ENCODE peak calls at places on chromosomes 1 and 21, in ten cellular contexts. O is uterus; B is AG09319; W is heart left ventricle; H is A549; M is PC-3; X is fibroblast of mammary gland; U is CD8-positive, alpha-beta T cell; N is Panc1; J is fibroblast of the aortic adventitia. R is an unnamed sample.

GRCh38 chr1:32759521-32759980 is 57.0 kb upstream of the SYNC start:
- DNase-seq in N (no peak), X (no peak), U (no peak), O (no peak), M (peak; percentile 92), B (no peak), J (no peak), H (peak; percentile 55), W (no peak), R (peak; percentile 80)

GRCh38 chr1:190849346-190849745 is 371.7 kb upstream of the BRINP3 start:
- DNase-seq in B (no peak), O (no peak), H (no peak), W (no peak), X (no peak), N (no peak), M (no peak), J (no peak), U (no peak), R (no peak)

GRCh38 chr1:24932284-24932683 is 2.2 kb upstream of the RUNX3 start:
- DNase-seq in N (no peak), X (peak; percentile 13), H (peak; percentile 26), O (no peak), W (peak; percentile 25), M (peak; percentile 54), B (no peak), J (no peak), U (no peak), R (peak; percentile 64)

GRCh38 chr1:202561240-202561639 is 149.0 kb downstream of the SYT2 start:
- DNase-seq in X (no peak), H (no peak), N (no peak), B (no peak), U (no peak), O (no peak), J (no peak), M (no peak), W (no peak), R (no peak)

GRCh38 chr1:235710665-235711064 is 61.1 kb upstream of the GNG4 start:
- DNase-seq in B (no peak), W (no peak), U (no peak), J (no peak), H (no peak), N (no peak), X (no peak), M (no peak), O (no peak), R (no peak)

GRCh38 chr21:17911628-17912027 is 92.5 kb upstream of the C21orf91 start:
- DNase-seq in B (no peak), N (no peak), O (no peak), H (no peak), M (peak; percentile 89), J (peak; percentile 54), W (no peak), X (peak; percentile 93), U (no peak), R (no peak)

GRCh38 chr1:158951956-158952355 is 20.6 kb downstream of the PYHIN1 start:
- DNase-seq in N (no peak), B (no peak), M (no peak), J (no peak), O (no peak), H (no peak), W (no peak), X (no peak), U (no peak), R (peak; percentile 24)

GRCh38 chr21:45898781-45899180 is 82.8 kb upstream of the COL6A1 start:
- DNase-seq in B (no peak), M (no peak), O (no peak), H (no peak), U (no peak), X (no peak), W (no peak), J (no peak), N (no peak), R (no peak)

GRCh38 chr1:110319332-110320167 is 19.6 kb upstream of the RBM15 start:
- DNase-seq in U (no peak), O (no peak), X (peak; percentile 31), B (no peak), W (no peak), J (no peak), M (no peak), N (no peak), H (no peak), R (no peak)

GRCh38 chr1:12445257-12445656 is 172.8 kb downstream of the DHRS3 start:
- DNase-seq in X (no peak), M (no peak), O (no peak), N (no peak), W (no peak), B (no peak), H (no peak), J (no peak), U (no peak), R (no peak)

GRCh38 chr1:174726167-174726879 is 273.4 kb upstream of the CACYBP start:
- DNase-seq in O (no peak), W (no peak), H (peak; percentile 35), N (no peak), X (peak; percentile 48), B (no peak), M (peak; percentile 37), J (peak; percentile 61), U (no peak), R (no peak)
- TF ChIP-seq CTCF in O (no peak), W (peak; percentile 62), H (peak; percentile 66), N (peak; percentile 65), X (peak; percentile 49), B (peak; percentile 53), M (peak; percentile 61), J (peak; percentile 47), U (peak; percentile 60), R (peak; percentile 52)

GRCh38 chr1:10785855-10786638 is 10.4 kb downstream of the CASZ1 start:
- DNase-seq in O (no peak), W (no peak), N (no peak), M (no peak), U (no peak), H (no peak), B (no peak), J (no peak), X (no peak), R (no peak)

GRCh38 chr1:10787274-10787673 is 9.2 kb downstream of the CASZ1 start:
- DNase-seq in B (no peak), J (no peak), M (no peak), W (no peak), U (no peak), O (no peak), N (no peak), H (no peak), X (no peak), R (no peak)

GRCh38 chr1:10789392-10790154 is 6.9 kb downstream of the CASZ1 start:
- DNase-seq in J (no peak), N (no peak), X (no peak), M (no peak), H (no peak), U (no peak), W (no peak), B (no peak), O (no peak), R (no peak)

GRCh38 chr1:10790155-10790707 is 6.2 kb downstream of the CASZ1 start:
- DNase-seq in O (no peak), X (no peak), H (no peak), M (no peak), J (no peak), U (no peak), N (no peak), B (no peak), W (no peak), R (no peak)

DNA sequence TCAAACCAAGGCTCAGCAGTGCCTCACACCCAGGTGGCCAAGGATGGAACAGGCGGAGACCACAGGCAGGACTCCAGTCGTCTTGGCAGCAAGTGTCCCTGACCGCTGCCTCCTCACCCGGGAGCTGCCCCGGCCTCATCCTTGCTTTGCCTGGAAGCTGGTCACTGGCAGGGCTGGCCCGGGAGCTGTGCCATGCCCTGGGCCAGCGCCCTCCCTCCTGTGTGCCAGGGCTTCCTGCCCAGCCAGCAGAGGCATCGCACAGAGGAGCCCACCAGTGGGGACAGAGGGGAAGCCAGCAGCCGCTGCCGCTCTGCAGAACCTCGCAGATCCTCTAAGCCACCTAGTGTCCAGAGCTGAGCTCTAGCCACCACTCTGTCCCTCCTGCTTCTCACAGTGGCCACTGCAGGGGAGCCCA is 7.8 kb downstream of the CASZ1 start:
- DNase-seq in B (no peak), M (peak; percentile 21), W (peak; percentile 70), N (no peak), H (peak; percentile 51), O (no peak), U (no peak), J (no peak), X (no peak), R (peak; percentile 34)
- TF ChIP-seq CTCF in B (peak; percentile 16), M (peak; percentile 38), W (peak; percentile 51), N (peak; percentile 79), H (peak; percentile 35), O (peak; percentile 25), U (no peak), J (no peak), X (no peak), R (peak; percentile 49)

GRCh38 chr1:40626383-40626770 is 39.1 kb downstream of the RIMS3 start:
- DNase-seq in O (no peak), U (no peak), N (no peak), J (no peak), B (no peak), W (no peak), X (no peak), H (no peak), M (no peak), R (no peak)

GRCh38 chr1:40622051-40622450 is 43.4 kb downstream of the RIMS3 start:
- DNase-seq in U (no peak), W (no peak), M (no peak), J (no peak), N (no peak), B (no peak), O (no peak), X (no peak), H (no peak), R (no peak)

GRCh38 chr1:40625476-40626382 is 39.8 kb downstream of the RIMS3 start:
- DNase-seq in U (no peak), X (peak; percentile 46), B (no peak), O (no peak), J (peak; percentile 28), N (no peak), W (no peak), H (no peak), M (peak; percentile 51), R (no peak)

GRCh38 chr1:40622936-40623629 is 42.4 kb downstream of the RIMS3 start:
- DNase-seq in M (no peak), B (no peak), H (no peak), O (no peak), X (no peak), U (no peak), N (no peak), W (no peak), J (no peak), R (no peak)

DNA sequence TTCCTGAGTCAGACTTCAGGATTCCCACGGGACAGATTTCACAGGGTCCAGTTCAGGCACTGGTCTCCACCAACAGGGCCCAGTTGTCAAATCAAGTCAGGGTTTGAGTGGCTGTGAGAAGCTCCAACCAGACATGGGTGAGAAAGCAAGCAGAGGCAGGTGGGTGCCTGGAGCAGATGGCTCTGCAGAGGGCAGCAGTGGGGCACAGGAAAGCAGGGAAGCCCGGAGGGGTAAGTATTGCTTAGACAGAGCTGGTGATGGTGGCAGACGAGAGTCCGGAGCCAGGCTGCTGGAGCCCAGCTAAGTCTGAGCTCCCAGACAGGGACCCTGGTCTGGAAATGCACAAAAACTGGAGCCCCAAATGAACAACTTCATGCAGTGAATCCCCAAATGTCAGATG is 40.4 kb downstream of the RIMS3 start:
- DNase-seq in H (peak; percentile 10), X (no peak), U (no peak), N (no peak), M (peak; percentile 48), W (peak; percentile 23), B (no peak), J (peak; percentile 14), O (no peak), R (peak; percentile 55)
- TF ChIP-seq CTCF in H (no peak), X (peak; percentile 25), U (no peak), N (peak; percentile 73), M (peak; percentile 66), W (peak; percentile 29), B (peak; percentile 4), J (peak; percentile 47), O (no peak), R (peak; percentile 52)

GRCh38 chr1:234065794-234066447 is 161.4 kb downstream of the SLC35F3 start:
- DNase-seq in W (peak; percentile 48), O (peak; percentile 70), M (peak; percentile 95), N (no peak), H (peak; percentile 76), B (peak; percentile 3), J (peak; percentile 50), U (peak; percentile 43), X (peak; percentile 60), R (peak; percentile 67)
- TF ChIP-seq CTCF in W (peak; percentile 78), O (peak; percentile 56), M (peak; percentile 95), N (peak; percentile 91), H (peak; percentile 76), B (peak; percentile 73), J (peak; percentile 81), U (peak; percentile 69), X (peak; percentile 80), R (peak; percentile 58)